ENCODE peak calls at places on chromosomes 11 and 22, in nine cellular contexts. One of them, this sample, is unnamed.

GRCh38 chr22:23754980-23755636 is 883 bp upstream of the VPREB3 start:
- DNase-seq in EL: no peak
- DNase-seq in activated gamma-delta T cell treated with Interleukin-2 at 50 U/mL for 16 hours: no peak
- DNase-seq in stimulated activated CD4-positive, alpha-beta T cell treated with anti-CD3 and anti-CD28 coated beads, Interleukin-12 subunit alpha, Interleukin-12 subunit beta, amount 100 ng/mL, for 24 hours: no peak
- DNase-seq in A673: no peak
- DNase-seq in dermis blood vessel endothelial cell: peak
- DNase-seq in colonic mucosa: no peak
- DNase-seq in GM13976: no peak
- DNase-seq in IMR-90: no peak
- DNase-seq in this sample: no peak

GRCh38 chr11:71301046-71301857 is 48.9 kb upstream of the SHANK2 start:
- DNase-seq in activated gamma-delta T cell treated with Interleukin-2 at 50 U/mL for 16 hours: no peak
- DNase-seq in IMR-90: no peak
- DNase-seq in colonic mucosa: peak
- DNase-seq in A673: no peak
- DNase-seq in stimulated activated CD4-positive, alpha-beta T cell treated with anti-CD3 and anti-CD28 coated beads, Interleukin-12 subunit alpha, Interleukin-12 subunit beta, amount 100 ng/mL, for 24 hours: no peak
- DNase-seq in EL: no peak
- DNase-seq in dermis blood vessel endothelial cell: no peak
- DNase-seq in GM13976: peak
- DNase-seq in this sample: no peak

GRCh38 chr11:64089493-64089892 is 53.8 kb downstream of the FLRT1 start:
- DNase-seq in GM13976: no peak
- DNase-seq in EL: no peak
- DNase-seq in IMR-90: no peak
- DNase-seq in dermis blood vessel endothelial cell: no peak
- DNase-seq in colonic mucosa: no peak
- DNase-seq in A673: no peak
- DNase-seq in activated gamma-delta T cell treated with Interleukin-2 at 50 U/mL for 16 hours: no peak
- DNase-seq in stimulated activated CD4-positive, alpha-beta T cell treated with anti-CD3 and anti-CD28 coated beads, Interleukin-12 subunit alpha, Interleukin-12 subunit beta, amount 100 ng/mL, for 24 hours: no peak
- DNase-seq in this sample: no peak

GRCh38 chr11:107577312-107577711 is 11.8 kb upstream of the ALKBH8 start:
- DNase-seq in EL: no peak
- DNase-seq in IMR-90: no peak
- DNase-seq in activated gamma-delta T cell treated with Interleukin-2 at 50 U/mL for 16 hours: no peak
- DNase-seq in dermis blood vessel endothelial cell: no peak
- DNase-seq in A673: no peak
- DNase-seq in GM13976: no peak
- DNase-seq in stimulated activated CD4-positive, alpha-beta T cell treated with anti-CD3 and anti-CD28 coated beads, Interleukin-12 subunit alpha, Interleukin-12 subunit beta, amount 100 ng/mL, for 24 hours: no peak
- DNase-seq in colonic mucosa: no peak
- DNase-seq in this sample: no peak

GRCh38 chr22:47437110-47437509 is 674.7 kb downstream of the TBC1D22A start:
- DNase-seq in dermis blood vessel endothelial cell: no peak
- DNase-seq in colonic mucosa: no peak
- DNase-seq in activated gamma-delta T cell treated with Interleukin-2 at 50 U/mL for 16 hours: no peak
- DNase-seq in EL: no peak
- DNase-seq in GM13976: no peak
- DNase-seq in IMR-90: no peak
- DNase-seq in stimulated activated CD4-positive, alpha-beta T cell treated with anti-CD3 and anti-CD28 coated beads, Interleukin-12 subunit alpha, Interleukin-12 subunit beta, amount 100 ng/mL, for 24 hours: no peak
- DNase-seq in A673: no peak
- DNase-seq in this sample: no peak

GRCh38 chr11:61912991-61913698 is 4.2 kb downstream of the RAB3IL1 start:
- DNase-seq in activated gamma-delta T cell treated with Interleukin-2 at 50 U/mL for 16 hours: no peak
- DNase-seq in GM13976: peak
- DNase-seq in A673: no peak
- DNase-seq in stimulated activated CD4-positive, alpha-beta T cell treated with anti-CD3 and anti-CD28 coated beads, Interleukin-12 subunit alpha, Interleukin-12 subunit beta, amount 100 ng/mL, for 24 hours: no peak
- DNase-seq in IMR-90: no peak
- DNase-seq in EL: no peak
- DNase-seq in dermis blood vessel endothelial cell: no peak
- DNase-seq in colonic mucosa: peak
- DNase-seq in this sample: no peak

GRCh38 chr11:72224587-72225410 is at the start of gene INPPL1:
- DNase-seq in dermis blood vessel endothelial cell: peak
- DNase-seq in IMR-90: no peak
- DNase-seq in activated gamma-delta T cell treated with Interleukin-2 at 50 U/mL for 16 hours: no peak
- DNase-seq in colonic mucosa: peak
- DNase-seq in stimulated activated CD4-positive, alpha-beta T cell treated with anti-CD3 and anti-CD28 coated beads, Interleukin-12 subunit alpha, Interleukin-12 subunit beta, amount 100 ng/mL, for 24 hours: no peak
- DNase-seq in GM13976: peak
- DNase-seq in A673: peak
- DNase-seq in EL: peak
- DNase-seq in this sample: no peak

GRCh38 chr22:48710410-48710809 is 1117.3 kb downstream of the BRD1 start:
- DNase-seq in colonic mucosa: no peak
- DNase-seq in IMR-90: no peak
- DNase-seq in GM13976: no peak
- DNase-seq in activated gamma-delta T cell treated with Interleukin-2 at 50 U/mL for 16 hours: no peak
- DNase-seq in EL: no peak
- DNase-seq in dermis blood vessel endothelial cell: no peak
- DNase-seq in A673: no peak
- DNase-seq in stimulated activated CD4-positive, alpha-beta T cell treated with anti-CD3 and anti-CD28 coated beads, Interleukin-12 subunit alpha, Interleukin-12 subunit beta, amount 100 ng/mL, for 24 hours: no peak
- DNase-seq in this sample: no peak

GRCh38 chr11:111736191-111736590 is 30.0 kb downstream of the PPP2R1B start:
- DNase-seq in dermis blood vessel endothelial cell: no peak
- DNase-seq in GM13976: no peak
- DNase-seq in activated gamma-delta T cell treated with Interleukin-2 at 50 U/mL for 16 hours: no peak
- DNase-seq in stimulated activated CD4-positive, alpha-beta T cell treated with anti-CD3 and anti-CD28 coated beads, Interleukin-12 subunit alpha, Interleukin-12 subunit beta, amount 100 ng/mL, for 24 hours: no peak
- DNase-seq in colonic mucosa: no peak
- DNase-seq in IMR-90: peak
- DNase-seq in EL: peak
- DNase-seq in A673: no peak
- DNase-seq in this sample: no peak

GRCh38 chr11:11620966-11621880 is 582 bp downstream of the GALNT18 start:
- DNase-seq in A673: peak
- DNase-seq in stimulated activated CD4-positive, alpha-beta T cell treated with anti-CD3 and anti-CD28 coated beads, Interleukin-12 subunit alpha, Interleukin-12 subunit beta, amount 100 ng/mL, for 24 hours: peak
- DNase-seq in colonic mucosa: peak
- DNase-seq in EL: peak
- DNase-seq in GM13976: peak
- DNase-seq in activated gamma-delta T cell treated with Interleukin-2 at 50 U/mL for 16 hours: no peak
- DNase-seq in IMR-90: peak
- DNase-seq in dermis blood vessel endothelial cell: peak
- DNase-seq in this sample: peak

GRCh38 chr11:103031834-103032233 is 60.1 kb downstream of the DCUN1D5 start:
- DNase-seq in colonic mucosa: no peak
- DNase-seq in GM13976: no peak
- DNase-seq in dermis blood vessel endothelial cell: no peak
- DNase-seq in EL: peak
- DNase-seq in A673: no peak
- DNase-seq in IMR-90: peak
- DNase-seq in stimulated activated CD4-positive, alpha-beta T cell treated with anti-CD3 and anti-CD28 coated beads, Interleukin-12 subunit alpha, Interleukin-12 subunit beta, amount 100 ng/mL, for 24 hours: no peak
- DNase-seq in activated gamma-delta T cell treated with Interleukin-2 at 50 U/mL for 16 hours: no peak
- DNase-seq in this sample: no peak

GRCh38 chr11:18723991-18724390 is 2.0 kb downstream of the IGSF22 start:
- DNase-seq in activated gamma-delta T cell treated with Interleukin-2 at 50 U/mL for 16 hours: no peak
- DNase-seq in IMR-90: no peak
- DNase-seq in colonic mucosa: no peak
- DNase-seq in EL: no peak
- DNase-seq in dermis blood vessel endothelial cell: no peak
- DNase-seq in stimulated activated CD4-positive, alpha-beta T cell treated with anti-CD3 and anti-CD28 coated beads, Interleukin-12 subunit alpha, Interleukin-12 subunit beta, amount 100 ng/mL, for 24 hours: no peak
- DNase-seq in A673: no peak
- DNase-seq in GM13976: no peak
- DNase-seq in this sample: no peak

GRCh38 chr11:70314730-70315129 is 44.2 kb downstream of the PPFIA1 start:
- DNase-seq in dermis blood vessel endothelial cell: peak
- DNase-seq in stimulated activated CD4-positive, alpha-beta T cell treated with anti-CD3 and anti-CD28 coated beads, Interleukin-12 subunit alpha, Interleukin-12 subunit beta, amount 100 ng/mL, for 24 hours: no peak
- DNase-seq in GM13976: no peak
- DNase-seq in A673: no peak
- DNase-seq in activated gamma-delta T cell treated with Interleukin-2 at 50 U/mL for 16 hours: no peak
- DNase-seq in colonic mucosa: no peak
- DNase-seq in IMR-90: no peak
- DNase-seq in EL: no peak
- DNase-seq in this sample: peak

GRCh38 chr11:3162410-3163240 is 2.5 kb downstream of the OSBPL5 start:
- DNase-seq in colonic mucosa: no peak
- DNase-seq in dermis blood vessel endothelial cell: no peak
- DNase-seq in GM13976: no peak
- DNase-seq in EL: no peak
- DNase-seq in stimulated activated CD4-positive, alpha-beta T cell treated with anti-CD3 and anti-CD28 coated beads, Interleukin-12 subunit alpha, Interleukin-12 subunit beta, amount 100 ng/mL, for 24 hours: no peak
- DNase-seq in IMR-90: no peak
- DNase-seq in activated gamma-delta T cell treated with Interleukin-2 at 50 U/mL for 16 hours: no peak
- DNase-seq in A673: no peak
- DNase-seq in this sample: no peak

This sample was measured in KG1.